ENCODE peak calls at places on chromosome 2, in five cellular contexts. P is HepG2, M is H1, C is A549, G is SK-N-SH. U is an unnamed sample. For H3K4me1, the result is how much of the 10 kb centered on the place peaks cover.

GRCh38 chr2:56170988-56171387 is 12.8 kb upstream of the CCDC85A start:
- DNase-seq in P (no peak), M (no peak), C (no peak), G (no peak), U (no peak)

GRCh38 chr2:38485734-38486133 is 108.7 kb upstream of the ATL2 start:
- DNase-seq in P (no peak), M (no peak), C (no peak), G (no peak), U (no peak)

GRCh38 chr2:234827096-234827860 is 124.5 kb upstream of the SH3BP4 start:
- DNase-seq in P (no peak), M (no peak), C (no peak), G (no peak), U (no peak)

GRCh38 chr2:120661551-120661950 is 74.1 kb upstream of the GLI2 start:
- DNase-seq in P (no peak), M (peak), C (no peak), G (no peak), U (peak)

GRCh38 chr2:134441153-134441863 is 187.4 kb downstream of the MGAT5 start:
- DNase-seq in P (no peak), M (no peak), C (no peak), G (no peak), U (no peak)

GRCh38 chr2:6945821-6946220 is 28.6 kb downstream of the RNF144A start:
- DNase-seq in P (no peak), M (no peak), C (no peak), G (no peak), U (no peak)

GRCh38 chr2:29119211-29119610 is 4.0 kb downstream of the CLIP4 start:
- DNase-seq in P (no peak), M (no peak), C (no peak), G (no peak), U (no peak)

GRCh38 chr2:147398301-147398700 is 446.5 kb upstream of the ACVR2A start:
- DNase-seq in P (no peak), M (no peak), C (no peak), G (no peak), U (no peak)

GRCh38 chr2:11680181-11680900 is 10.3 kb upstream of the NTSR2 start:
- DNase-seq in P (peak), M (no peak), C (no peak), G (no peak), U (peak)

DNA sequence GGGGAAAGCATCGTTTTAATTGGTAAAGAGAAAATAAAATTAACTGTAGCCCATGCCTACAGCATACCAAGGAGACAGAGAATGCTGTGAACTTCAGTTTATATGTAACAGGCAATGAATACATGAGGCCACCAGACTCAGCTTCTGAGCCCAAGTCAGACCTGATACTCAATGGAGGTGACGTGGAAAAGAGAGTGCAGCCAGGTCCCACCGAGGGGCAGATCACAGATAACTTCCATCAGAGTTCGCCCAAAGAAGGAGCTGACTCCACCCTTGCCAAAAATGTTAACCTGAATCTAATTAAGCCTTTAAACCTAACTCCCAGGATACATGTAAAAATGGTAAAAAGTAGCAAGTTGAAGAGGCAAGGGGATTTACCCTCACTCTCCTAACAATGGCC is 52.2 kb upstream of the PROKR1 start:
- DNase-seq in P (no peak), M (no peak), C (no peak), G (no peak), U (no peak)
- H3K4me3 ChIP-seq in P (no peak), M (no peak), C (no peak), G (no peak), U (no peak)

GRCh38 chr2:27201675-27202074 is 10.2 kb upstream of the ATRAID start:
- DNase-seq in P (no peak), M (no peak), C (no peak), G (no peak), U (no peak)
- H3K4me1 ChIP-seq in P (under half), M (under half), C (under half), G (under half), U (under half)

GRCh38 chr2:20143263-20143662 is 81.7 kb downstream of the SDC1 start:
- DNase-seq in P (no peak), M (no peak), C (no peak), G (no peak), U (no peak)
- TF ChIP-seq EP300 in P (no peak), M (no peak), C (no peak), G (no peak), U (no peak)

DNA sequence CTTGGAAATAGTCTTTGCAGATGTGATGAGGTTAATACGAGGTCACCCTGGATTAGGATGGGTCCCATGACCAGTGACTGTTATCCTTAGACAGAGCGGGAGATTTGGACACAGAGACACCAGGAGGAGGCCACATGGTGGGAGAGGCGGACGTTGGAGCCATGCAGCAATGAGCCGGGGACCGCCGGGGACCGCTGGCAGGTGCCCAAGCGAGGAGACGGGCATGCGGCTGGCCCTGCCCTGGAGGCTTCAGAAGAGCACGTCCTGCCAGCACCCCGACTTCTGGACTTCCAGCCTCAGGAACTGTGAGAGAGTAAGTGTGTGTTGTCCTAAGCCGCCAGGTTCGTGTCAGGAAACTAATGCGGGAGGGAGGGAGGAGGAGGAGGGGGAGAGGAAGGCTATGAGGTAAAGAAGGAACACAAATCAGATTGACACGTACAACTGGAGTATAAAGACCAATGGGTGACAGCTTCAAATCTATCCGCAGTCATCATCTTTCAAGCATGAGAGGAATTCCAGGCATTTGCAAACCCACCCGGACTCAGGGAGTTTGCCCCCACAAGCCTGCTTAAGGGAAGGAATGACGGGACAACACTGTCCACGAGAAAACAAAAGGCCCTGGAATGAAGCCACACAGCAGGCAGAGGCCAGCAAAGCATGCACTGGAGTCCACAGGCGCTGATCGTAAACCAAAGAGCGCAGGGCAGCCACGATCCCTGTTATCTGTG is 11.6 kb upstream of the BOK start:
- DNase-seq in P (peak), M (no peak), C (no peak), G (peak), U (no peak)
- H3K4me3 ChIP-seq in P (peak), M (no peak), C (no peak), G (no peak), U (no peak)

U was measured in ovary.